ENCODE peak calls at places on chromosomes 13 and 19, in seven cellular contexts. L, N, C, W, G, K and Y are unnamed samples.

GRCh38 chr13:81302125-81302524 is 961.2 kb upstream of the SPRY2 start:
- DNase-seq in L (no peak), N (no peak), C (no peak), W (no peak), G (no peak), K (no peak), Y (no peak)

GRCh38 chr13:52348983-52349780 is 56.8 kb downstream of the THSD1 start:
- DNase-seq in L (peak; percentile 56), N (no peak), C (no peak), W (no peak), G (no peak), K (no peak), Y (no peak)

GRCh38 chr19:52946322-52947310 is 16.1 kb downstream of the ZNF816 start:
- DNase-seq in L (no peak), N (peak; percentile 36), C (peak; percentile 61), W (peak; percentile 84), G (peak; percentile 87), K (peak; percentile 69), Y (no peak)

GRCh38 chr19:50311723-50312635 is 17.2 kb downstream of the KCNC3 start:
- DNase-seq in L (peak; percentile 82), N (no peak), C (peak; percentile 39), W (no peak), G (no peak), K (no peak), Y (peak; percentile 50)

GRCh38 chr19:55640577-55641375 is at the start of gene ZNF580:
- DNase-seq in L (peak; percentile 77), N (peak; percentile 78), C (peak; percentile 69), W (peak; percentile 93), G (peak; percentile 63), K (peak; percentile 83), Y (peak; percentile 73)

GRCh38 chr19:40601061-40601973 is at the start of gene LTBP4:
- DNase-seq in L (no peak), N (peak; percentile 88), C (peak; percentile 58), W (peak; percentile 90), G (no peak), K (peak; percentile 89), Y (peak; percentile 88)

GRCh38 chr19:35436477-35437141 is 11.4 kb upstream of the FFAR2 start:
- DNase-seq in L (peak; percentile 55), N (peak; percentile 36), C (peak; percentile 60), W (no peak), G (peak; percentile 33), K (no peak), Y (no peak)

GRCh38 chr13:87295636-87296035 is 375.5 kb upstream of the SLITRK5 start:
- DNase-seq in L (no peak), N (no peak), C (no peak), W (no peak), G (no peak), K (no peak), Y (no peak)

GRCh38 chr13:93248627-93249047 is 22.0 kb downstream of the GPC6 start:
- DNase-seq in L (peak; percentile 48), N (no peak), C (peak; percentile 85), W (no peak), G (peak; percentile 31), K (no peak), Y (no peak)

GRCh38 chr13:89363144-89363543 is 1692.0 kb downstream of the SLITRK5 start:
- DNase-seq in L (no peak), N (no peak), C (no peak), W (no peak), G (no peak), K (no peak), Y (no peak)

GRCh38 chr13:93687261-93687660 is 460.7 kb downstream of the GPC6 start:
- DNase-seq in L (no peak), N (no peak), C (no peak), W (no peak), G (no peak), K (no peak), Y (no peak)

GRCh38 chr19:58278156-58279041 is at the start of gene ZNF8:
- DNase-seq in L (peak; percentile 100), N (peak; percentile 98), C (peak; percentile 98), W (peak; percentile 99), G (peak; percentile 96), K (peak; percentile 98), Y (peak; percentile 98)

GRCh38 chr13:50299546-50300249 is 284.5 kb downstream of the KCNRG start:
- DNase-seq in L (no peak), N (no peak), C (no peak), W (no peak), G (no peak), K (no peak), Y (no peak)

GRCh38 chr13:51033431-51034185 is 77.5 kb downstream of the C13orf42 start:
- DNase-seq in L (no peak), N (no peak), C (no peak), W (no peak), G (no peak), K (no peak), Y (no peak)

GRCh38 chr19:11984986-11985385 is 20.1 kb downstream of the ZNF763 start:
- DNase-seq in L (no peak), N (no peak), C (no peak), W (no peak), G (no peak), K (no peak), Y (no peak)
- TF ChIP-seq CTCF in L (no peak), N (no peak), C (no peak), W (no peak), G (no peak), K (no peak), Y (no peak)

DNA sequence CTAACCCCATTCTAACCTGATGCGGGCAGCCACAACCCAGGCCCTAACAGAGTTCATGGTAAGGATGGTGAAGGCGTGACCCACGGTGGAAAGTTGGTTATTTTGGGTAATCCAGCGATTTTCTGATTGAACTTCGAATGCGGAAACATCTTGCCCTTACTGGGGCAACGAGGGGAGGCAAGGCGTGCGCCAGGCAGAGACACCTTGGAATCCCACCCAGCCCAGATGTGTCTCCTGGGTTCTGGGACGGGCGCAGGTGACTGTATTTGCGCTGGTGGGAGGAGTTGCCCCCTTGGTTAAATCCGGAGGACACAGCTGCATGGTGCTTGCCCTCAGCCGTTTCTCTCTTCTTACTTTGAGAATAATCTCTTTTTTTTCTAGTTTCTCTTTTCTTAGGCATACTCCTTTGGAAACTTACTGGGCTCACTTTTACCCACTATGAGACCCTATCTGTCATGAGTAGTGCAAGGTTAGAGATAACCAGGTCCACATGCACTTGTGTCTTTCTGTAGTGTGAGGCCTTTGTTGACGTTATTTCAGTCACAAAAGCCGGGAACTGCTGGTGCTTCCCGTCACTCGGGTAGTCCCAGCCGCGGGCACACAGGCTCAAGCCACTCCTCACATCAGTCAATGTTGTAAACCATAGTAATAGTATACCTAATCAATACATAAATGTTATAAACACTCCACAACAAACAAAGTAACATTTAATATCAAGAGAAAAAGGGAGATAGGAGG is 81.5 kb downstream of the ATP11A start:
- DNase-seq in L (no peak), N (no peak), C (no peak), W (no peak), G (no peak), K (no peak), Y (no peak)
- H3K4me3 ChIP-seq in L (no peak overlapping the region), N (no peak overlapping the region), C (no peak overlapping the region), W (no peak overlapping the region), G (no peak overlapping the region), K (no peak overlapping the region), Y (no peak overlapping the region)

GRCh38 chr13:68152414-68152813 is 922.3 kb upstream of the PCDH9 start:
- DNase-seq in L (no peak), N (no peak), C (no peak), W (no peak), G (no peak), K (no peak), Y (no peak)
- TF ChIP-seq POLR2A in L (no peak), N (no peak), C (no peak), W (no peak), G (no peak), K (no peak), Y (no peak)

DNA sequence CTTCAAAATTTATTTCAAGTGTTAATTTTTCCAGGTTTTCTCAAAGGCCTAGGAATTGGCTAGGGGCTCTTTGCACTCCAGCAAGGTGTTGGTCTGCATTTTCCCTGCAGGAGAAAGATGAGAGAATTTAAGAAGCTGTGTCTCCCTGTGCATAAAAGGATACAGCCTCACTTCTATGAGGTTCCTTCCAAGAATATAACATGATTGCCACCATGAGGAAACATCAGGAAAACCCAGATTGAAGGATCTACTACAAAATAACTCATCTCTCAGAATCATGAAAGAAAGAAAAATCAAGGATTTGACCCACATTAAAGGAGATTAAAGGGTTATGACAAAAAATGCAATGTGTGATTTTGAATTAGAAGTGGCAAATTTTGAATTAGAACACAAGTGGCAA is 69.9 kb downstream of the RUBCNL start:
- DNase-seq in L (no peak), N (no peak), C (no peak), W (no peak), G (no peak), K (no peak), Y (no peak)
- TF ChIP-seq CTCF in L (no peak), N (no peak), C (no peak), W (no peak), G (no peak), K (no peak), Y (no peak)

GRCh38 chr13:98272549-98272948 is 95.5 kb upstream of the RNF113B start:
- DNase-seq in L (no peak), N (no peak), C (no peak), W (no peak), G (no peak), K (no peak), Y (no peak)
- H3K4me3 ChIP-seq in L (no peak overlapping the region), N (no peak overlapping the region), C (no peak overlapping the region), W (no peak overlapping the region), G (no peak overlapping the region), K (no peak overlapping the region), Y (no peak overlapping the region)

DNA sequence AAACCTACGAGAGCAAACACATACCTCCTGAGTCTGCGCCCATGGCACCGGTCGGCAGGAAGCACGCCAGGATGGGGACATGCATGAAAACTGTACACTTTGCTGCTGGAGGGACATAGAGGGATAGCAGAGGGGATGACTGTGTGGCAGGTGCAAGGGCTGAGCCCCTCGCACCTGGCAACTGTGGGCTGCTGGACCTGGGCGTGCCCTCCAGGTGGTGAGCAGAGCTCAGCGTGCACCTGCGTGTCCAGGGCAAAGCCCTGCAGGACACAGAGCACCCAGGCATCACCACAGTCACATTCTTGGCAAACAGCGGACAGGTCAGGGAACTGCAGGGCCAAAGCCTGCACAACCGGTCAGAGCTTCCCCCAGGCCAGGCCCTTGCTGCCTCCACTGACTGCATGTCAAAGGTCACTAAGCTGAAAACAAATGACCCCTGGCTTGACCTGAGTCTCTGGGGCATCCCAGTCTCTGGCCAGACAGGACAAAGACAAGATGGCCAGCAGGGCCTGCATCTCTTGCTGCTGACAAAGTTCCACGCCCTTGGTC is 9.0 kb upstream of the ISYNA1 start:
- DNase-seq in L (no peak), N (no peak), C (no peak), W (no peak), G (no peak), K (no peak), Y (no peak)
- TF ChIP-seq POLR2A in L (no peak), N (no peak), C (no peak), W (no peak), G (no peak), K (no peak), Y (no peak)

GRCh38 chr13:74796126-74796643 is 662.0 kb upstream of the KLF12 start:
- DNase-seq in L (no peak), N (no peak), C (no peak), W (no peak), G (no peak), K (no peak), Y (no peak)
- TF ChIP-seq CTCF in L (no peak), N (no peak), C (no peak), W (no peak), G (no peak), K (no peak), Y (no peak)

GRCh38 chr19:16366056-16366432 is 41.4 kb downstream of the KLF2 start:
- DNase-seq in L (no peak), N (no peak), C (no peak), W (no peak), G (no peak), K (no peak), Y (no peak)
- H3K4me3 ChIP-seq in L (no peak overlapping the region), N (no peak overlapping the region), C (no peak overlapping the region), W (no peak overlapping the region), G (no peak overlapping the region), K (no peak overlapping the region), Y (no peak overlapping the region)